ENCODE peak calls at places on chromosomes 4 and X, in ten cellular contexts. N, S, C, Q, V, I, A, W, P and B are unnamed samples.

GRCh38 chr4:38667005-38667771 is 3.2 kb downstream of the KLF3 start:
- DNase-seq in N (peak; percentile 92), S (peak; percentile 90), C (peak; percentile 94), Q (peak; percentile 87), V (peak; percentile 77), I (peak; percentile 96), A (peak; percentile 78), W (peak; percentile 89), P (peak; percentile 97), B (peak; percentile 80)

GRCh38 chrX:113947548-113947947 is 636.3 kb upstream of the HTR2C start:
- DNase-seq in N (no peak), S (no peak), C (no peak), Q (no peak), V (no peak), I (no peak), A (peak; percentile 11), W (no peak), P (peak; percentile 1), B (no peak)

GRCh38 chr4:122921971-122922876 is at the start of gene NUDT6:
- DNase-seq in N (peak; percentile 68), S (peak; percentile 58), C (peak; percentile 76), Q (peak; percentile 61), V (peak; percentile 79), I (peak; percentile 92), A (peak; percentile 67), W (peak; percentile 66), P (peak; percentile 51), B (peak; percentile 53)

GRCh38 chr4:25578431-25578830 is 77.2 kb upstream of the SLC34A2 start:
- DNase-seq in N (no peak), S (no peak), C (no peak), Q (no peak), V (no peak), I (no peak), A (no peak), W (no peak), P (no peak), B (no peak)

GRCh38 chr4:5998333-5998936 is 19.8 kb downstream of the C4orf50 start:
- DNase-seq in N (peak; percentile 56), S (peak; percentile 45), C (peak; percentile 68), Q (peak; percentile 41), V (peak; percentile 88), I (no peak), A (peak; percentile 74), W (peak; percentile 64), P (peak; percentile 50), B (peak; percentile 62)

GRCh38 chr4:2512396-2513135 is 23.9 kb upstream of the FAM193A start:
- DNase-seq in N (no peak), S (no peak), C (no peak), Q (no peak), V (no peak), I (no peak), A (peak; percentile 20), W (no peak), P (no peak), B (no peak)

GRCh38 chr4:152785639-152786517 is 6.1 kb downstream of the ARFIP1 start:
- DNase-seq in N (no peak), S (no peak), C (no peak), Q (no peak), V (no peak), I (no peak), A (no peak), W (no peak), P (no peak), B (no peak)

GRCh38 chr4:26826721-26827120 is 33.9 kb upstream of the STIM2 start:
- DNase-seq in N (no peak), S (peak; percentile 22), C (no peak), Q (peak; percentile 44), V (no peak), I (no peak), A (no peak), W (no peak), P (no peak), B (peak; percentile 66)

GRCh38 chrX:110381216-110381615 is 22.6 kb downstream of the RTL9 start:
- DNase-seq in N (no peak), S (no peak), C (no peak), Q (no peak), V (no peak), I (no peak), A (no peak), W (no peak), P (no peak), B (no peak)

GRCh38 chrX:109268340-109268739 is 213.5 kb downstream of the GUCY2F start:
- DNase-seq in N (no peak), S (no peak), C (no peak), Q (no peak), V (no peak), I (no peak), A (no peak), W (no peak), P (no peak), B (no peak)

DNA sequence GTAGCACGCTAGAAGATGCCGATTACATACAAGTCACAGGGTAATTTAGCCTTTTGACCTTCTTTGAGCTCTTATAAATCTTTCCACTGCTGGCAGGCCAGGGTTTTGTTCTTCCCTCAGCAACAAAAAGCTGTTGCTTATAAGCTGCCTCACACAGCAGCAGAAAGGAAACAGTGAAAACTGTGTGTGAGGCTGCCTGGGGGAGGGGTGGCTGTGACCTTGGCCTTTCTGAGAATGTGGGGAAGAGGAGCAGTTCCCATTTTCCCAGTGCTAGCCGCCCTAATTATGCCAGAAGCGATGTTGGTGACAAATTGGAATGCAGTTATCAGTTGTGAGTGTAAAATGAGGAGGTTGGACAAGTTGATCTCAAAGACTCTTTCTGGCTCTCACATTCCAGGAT is 25.6 kb downstream of the SLITRK2 start:
- DNase-seq in N (no peak), S (no peak), C (no peak), Q (no peak), V (no peak), I (no peak), A (no peak), W (no peak), P (no peak), B (no peak)
- TF ChIP-seq EP300 in N (no peak), S (no peak), C (no peak), Q (no peak), V (no peak), I (no peak), A (no peak), W (no peak), P (no peak), B (no peak)

GRCh38 chrX:63930140-63930539 is 145.1 kb upstream of the ARHGEF9 start:
- DNase-seq in N (no peak), S (no peak), C (no peak), Q (no peak), V (peak; percentile 2), I (no peak), A (no peak), W (no peak), P (no peak), B (no peak)

GRCh38 chrX:63934160-63934559 is 149.1 kb upstream of the ARHGEF9 start:
- DNase-seq in N (no peak), S (no peak), C (no peak), Q (no peak), V (no peak), I (no peak), A (no peak), W (no peak), P (no peak), B (no peak)

GRCh38 chrX:63932907-63933306 is 147.9 kb upstream of the ARHGEF9 start:
- DNase-seq in N (no peak), S (no peak), C (no peak), Q (no peak), V (no peak), I (no peak), A (no peak), W (no peak), P (no peak), B (no peak)

GRCh38 chrX:63932006-63932405 is 147.0 kb upstream of the ARHGEF9 start:
- DNase-seq in N (no peak), S (no peak), C (no peak), Q (no peak), V (no peak), I (no peak), A (no peak), W (no peak), P (no peak), B (no peak)

DNA sequence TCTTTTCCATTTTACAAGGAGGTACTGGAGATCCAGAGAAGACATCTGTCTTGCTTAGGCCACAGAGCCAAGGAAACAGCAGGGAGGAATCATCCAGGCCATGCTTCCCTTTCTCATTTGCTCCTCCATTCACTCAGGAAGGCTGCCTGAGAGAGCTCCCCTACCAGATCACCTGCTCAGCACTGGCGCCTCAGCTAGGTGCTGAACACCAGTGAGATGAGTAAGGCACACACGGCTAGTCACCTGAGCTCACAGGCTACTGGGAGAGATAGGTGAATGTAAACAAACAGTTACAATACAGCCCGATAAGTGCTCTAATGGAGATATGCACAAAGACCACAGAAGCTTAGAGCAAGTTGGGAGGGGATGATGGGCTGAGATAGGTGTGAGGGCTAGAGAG is 149.8 kb upstream of the ARHGEF9 start:
- DNase-seq in N (no peak), S (no peak), C (no peak), Q (no peak), V (no peak), I (no peak), A (no peak), W (no peak), P (no peak), B (no peak)
- TF ChIP-seq EP300 in N (no peak), S (no peak), C (no peak), Q (no peak), V (no peak), I (no peak), A (no peak), W (no peak), P (no peak), B (no peak)

GRCh38 chr4:140242357-140243284 is 88.6 kb upstream of the MAML3 start:
- DNase-seq in N (no peak), S (no peak), C (no peak), Q (peak; percentile 36), V (no peak), I (no peak), A (no peak), W (no peak), P (no peak), B (no peak)

GRCh38 chr4:140244328-140244727 is 90.3 kb upstream of the MAML3 start:
- DNase-seq in N (no peak), S (no peak), C (no peak), Q (no peak), V (no peak), I (no peak), A (no peak), W (no peak), P (no peak), B (no peak)

GRCh38 chr4:140246216-140246615 is 92.2 kb upstream of the MAML3 start:
- DNase-seq in N (no peak), S (no peak), C (no peak), Q (no peak), V (no peak), I (no peak), A (no peak), W (no peak), P (no peak), B (no peak)

GRCh38 chr4:140240237-140240636 is 86.3 kb upstream of the MAML3 start:
- DNase-seq in N (no peak), S (no peak), C (no peak), Q (no peak), V (no peak), I (no peak), A (no peak), W (no peak), P (no peak), B (no peak)

GRCh38 chr4:140243345-140243753 is 89.4 kb upstream of the MAML3 start:
- DNase-seq in N (no peak), S (no peak), C (no peak), Q (peak; percentile 73), V (no peak), I (no peak), A (no peak), W (no peak), P (no peak), B (no peak)
- TF ChIP-seq EP300 in N (no peak), S (no peak), C (no peak), Q (no peak), V (no peak), I (no peak), A (no peak), W (no peak), P (no peak), B (no peak)

GRCh38 chr4:7679431-7679830 is 244.7 kb upstream of the PSAPL1 start:
- DNase-seq in N (no peak), S (no peak), C (no peak), Q (no peak), V (no peak), I (no peak), A (no peak), W (no peak), P (no peak), B (no peak)
- TF ChIP-seq EP300 in N (no peak), S (no peak), C (no peak), Q (no peak), V (no peak), I (no peak), A (no peak), W (no peak), P (no peak), B (no peak)